ENCODE peak calls at places on chromosomes 11 and 22, in four cellular contexts. One of them, this sample, is unnamed.

GRCh38 chr11:123581651-123582399 is 72.6 kb downstream of the SCN3B start:
- DNase-seq in GM10248: no peak
- DNase-seq in germinal center: no peak
- DNase-seq in amniotic stem cell: no peak
- DNase-seq in this sample: no peak

GRCh38 chr11:84398017-84398626 is 1112.0 kb upstream of the CCDC90B start:
- DNase-seq in germinal center: no peak
- DNase-seq in GM10248: no peak
- DNase-seq in amniotic stem cell: no peak
- DNase-seq in this sample: peak; percentile 30

GRCh38 chr11:79336740-79337517 is 103.9 kb downstream of the TENM4 start:
- DNase-seq in GM10248: no peak
- DNase-seq in amniotic stem cell: no peak
- DNase-seq in germinal center: no peak
- DNase-seq in this sample: no peak

GRCh38 chr11:121466063-121466794 is 13.5 kb upstream of the SORL1-AS1 start:
- DNase-seq in amniotic stem cell: peak; percentile 70
- DNase-seq in GM10248: no peak
- DNase-seq in germinal center: no peak
- DNase-seq in this sample: peak; percentile 91

GRCh38 chr11:17207317-17208256 is at the start of gene PIK3C2A:
- DNase-seq in amniotic stem cell: peak; percentile 96
- DNase-seq in GM10248: peak; percentile 96
- DNase-seq in germinal center: peak; percentile 95
- DNase-seq in this sample: peak; percentile 97

GRCh38 chr11:74371269-74372039 is 26.8 kb downstream of the PGM2L1 start:
- DNase-seq in GM10248: no peak
- DNase-seq in amniotic stem cell: no peak
- DNase-seq in germinal center: no peak
- DNase-seq in this sample: peak; percentile 94

GRCh38 chr22:17199131-17199731 is 20.0 kb downstream of the ADA2 start:
- DNase-seq in GM10248: no peak
- DNase-seq in amniotic stem cell: no peak
- DNase-seq in germinal center: no peak
- DNase-seq in this sample: no peak

GRCh38 chr11:94794287-94795168 is 26.4 kb downstream of the AMOTL1 start:
- DNase-seq in GM10248: no peak
- DNase-seq in amniotic stem cell: peak; percentile 56
- DNase-seq in germinal center: no peak
- DNase-seq in this sample: no peak

GRCh38 chr11:16297332-16297731 is 59.0 kb downstream of the SOX6 start:
- DNase-seq in germinal center: no peak
- DNase-seq in GM10248: no peak
- DNase-seq in amniotic stem cell: no peak
- DNase-seq in this sample: no peak

GRCh38 chr11:106389096-106389495 is 311.6 kb downstream of the AASDHPPT start:
- DNase-seq in GM10248: no peak
- DNase-seq in amniotic stem cell: no peak
- DNase-seq in germinal center: no peak
- DNase-seq in this sample: no peak

GRCh38 chr11:59923813-59924212 is 14.4 kb upstream of the OOSP1 start:
- DNase-seq in germinal center: no peak
- DNase-seq in GM10248: no peak
- DNase-seq in amniotic stem cell: no peak
- DNase-seq in this sample: no peak

GRCh38 chr22:49052023-49052538 is 775.6 kb downstream of the BRD1 start:
- DNase-seq in GM10248: peak; percentile 38
- DNase-seq in germinal center: peak; percentile 41
- DNase-seq in amniotic stem cell: no peak
- DNase-seq in this sample: no peak

GRCh38 chr22:28822930-28823481 is 22.6 kb upstream of the XBP1 start:
- DNase-seq in amniotic stem cell: no peak
- DNase-seq in GM10248: no peak
- DNase-seq in germinal center: no peak
- DNase-seq in this sample: peak; percentile 93

GRCh38 chr11:87097582-87097981 is 59.8 kb downstream of the TMEM135 start:
- DNase-seq in germinal center: peak; percentile 56
- DNase-seq in GM10248: peak; percentile 66
- DNase-seq in amniotic stem cell: no peak
- DNase-seq in this sample: no peak

GRCh38 chr11:95563173-95563572 is 226.4 kb downstream of the FAM76B start:
- DNase-seq in amniotic stem cell: no peak
- DNase-seq in germinal center: no peak
- DNase-seq in GM10248: no peak
- DNase-seq in this sample: no peak

GRCh38 chr22:28841111-28841510 is 40.7 kb upstream of the XBP1 start:
- DNase-seq in amniotic stem cell: no peak
- DNase-seq in GM10248: no peak
- DNase-seq in germinal center: no peak
- DNase-seq in this sample: no peak

GRCh38 chr22:17867160-17867785 is 93.0 kb upstream of the BID start:
- DNase-seq in amniotic stem cell: no peak
- DNase-seq in GM10248: no peak
- DNase-seq in germinal center: no peak
- DNase-seq in this sample: no peak

GRCh38 chr11:76266269-76266668 is 60.0 kb upstream of the WNT11 start:
- DNase-seq in amniotic stem cell: peak; percentile 8
- DNase-seq in germinal center: no peak
- DNase-seq in GM10248: no peak
- DNase-seq in this sample: no peak

GRCh38 chr22:19806213-19807160 is 45.9 kb downstream of the TBX1 start:
- DNase-seq in germinal center: no peak
- DNase-seq in GM10248: no peak
- DNase-seq in amniotic stem cell: no peak
- DNase-seq in this sample: no peak

GRCh38 chr22:26968873-26969272 is 311.5 kb downstream of the MIAT start:
- DNase-seq in germinal center: no peak
- DNase-seq in GM10248: no peak
- DNase-seq in amniotic stem cell: no peak
- DNase-seq in this sample: no peak

GRCh38 chr22:50271519-50271970 is 1.4 kb upstream of the MAPK11 start:
- DNase-seq in amniotic stem cell: no peak
- DNase-seq in germinal center: no peak
- DNase-seq in GM10248: peak; percentile 86
- DNase-seq in this sample: peak; percentile 52

GRCh38 chr22:30809086-30809485 is 114.4 kb downstream of the OSBP2 start:
- DNase-seq in GM10248: no peak
- DNase-seq in germinal center: no peak
- DNase-seq in amniotic stem cell: no peak
- DNase-seq in this sample: no peak

GRCh38 chr11:74380746-74381439 is 17.3 kb downstream of the PGM2L1 start:
- DNase-seq in amniotic stem cell: no peak
- DNase-seq in germinal center: no peak
- DNase-seq in GM10248: no peak
- DNase-seq in this sample: peak; percentile 88

GRCh38 chr11:132402056-132402684 is 1031.8 kb downstream of the NTM start:
- DNase-seq in germinal center: no peak
- DNase-seq in GM10248: peak; percentile 54
- DNase-seq in amniotic stem cell: peak; percentile 21
- DNase-seq in this sample: peak; percentile 94

GRCh38 chr22:47071078-47071811 is 308.8 kb downstream of the TBC1D22A start:
- DNase-seq in GM10248: no peak
- DNase-seq in germinal center: no peak
- DNase-seq in amniotic stem cell: no peak
- DNase-seq in this sample: no peak

This sample was measured in NCI-H146.